ENCODE peak calls at places on chromosome 6, in eight cellular contexts. H, T, R, K, F, I, E and Y are unnamed samples.

GRCh38 chr6:167699141-167700036 is 127.3 kb upstream of the AFDN start:
- DNase-seq in H (peak; percentile 62), T (peak; percentile 59), R (peak; percentile 73), K (peak; percentile 61), F (no peak), I (no peak), E (peak; percentile 61), Y (peak; percentile 73)

GRCh38 chr6:29679962-29680361 is 990 bp downstream of the ZFP57 start:
- DNase-seq in H (no peak), T (no peak), R (no peak), K (no peak), F (no peak), I (no peak), E (no peak), Y (no peak)

GRCh38 chr6:45002390-45002789 is 325.7 kb upstream of the RUNX2 start:
- DNase-seq in H (no peak), T (no peak), R (no peak), K (no peak), F (peak; percentile 4), I (no peak), E (no peak), Y (peak; percentile 4)

GRCh38 chr6:43838276-43839036 is 68.4 kb downstream of the VEGFA start:
- DNase-seq in H (peak; percentile 7), T (peak; percentile 89), R (peak; percentile 11), K (peak; percentile 56), F (peak; percentile 73), I (peak; percentile 60), E (no peak), Y (peak; percentile 81)

GRCh38 chr6:157556671-157557430 is 175.9 kb downstream of the ZDHHC14 start:
- DNase-seq in H (no peak), T (no peak), R (peak; percentile 56), K (no peak), F (no peak), I (no peak), E (no peak), Y (no peak)

GRCh38 chr6:112320561-112321300 is 26.4 kb upstream of the RFPL4B start:
- DNase-seq in H (no peak), T (no peak), R (no peak), K (no peak), F (peak; percentile 49), I (no peak), E (no peak), Y (no peak)

GRCh38 chr6:77173472-77174074 is 289.7 kb downstream of the HTR1B start:
- DNase-seq in H (no peak), T (peak; percentile 21), R (no peak), K (no peak), F (peak; percentile 25), I (no peak), E (no peak), Y (peak; percentile 18)

GRCh38 chr6:90263653-90264052 is 33.0 kb downstream of the BACH2 start:
- DNase-seq in H (no peak), T (no peak), R (no peak), K (no peak), F (peak; percentile 47), I (no peak), E (no peak), Y (no peak)

GRCh38 chr6:12494161-12494560 is 204.0 kb downstream of the EDN1 start:
- DNase-seq in H (no peak), T (no peak), R (no peak), K (no peak), F (no peak), I (no peak), E (no peak), Y (no peak)

GRCh38 chr6:133129556-133129955 is 111.6 kb upstream of the EYA4 start:
- DNase-seq in H (no peak), T (no peak), R (no peak), K (no peak), F (peak; percentile 17), I (no peak), E (no peak), Y (no peak)

GRCh38 chr6:121247386-121247785 is 86.9 kb downstream of the TBC1D32 start:
- DNase-seq in H (no peak), T (no peak), R (no peak), K (no peak), F (peak; percentile 62), I (no peak), E (no peak), Y (peak; percentile 31)

GRCh38 chr6:82441047-82441770 is 77.6 kb downstream of the TPBG start:
- DNase-seq in H (no peak), T (no peak), R (no peak), K (no peak), F (no peak), I (no peak), E (no peak), Y (no peak)

GRCh38 chr6:112287836-112288235 is 33.5 kb upstream of the LAMA4 start:
- DNase-seq in H (no peak), T (no peak), R (no peak), K (no peak), F (no peak), I (no peak), E (no peak), Y (no peak)

GRCh38 chr6:33738153-33738552 is 8.6 kb downstream of the IP6K3 start:
- DNase-seq in H (no peak), T (no peak), R (no peak), K (no peak), F (no peak), I (no peak), E (no peak), Y (no peak)

GRCh38 chr6:37485259-37485658 is 14.4 kb downstream of the CCDC167 start:
- DNase-seq in H (no peak), T (peak; percentile 80), R (no peak), K (no peak), F (peak; percentile 33), I (peak; percentile 49), E (no peak), Y (no peak)

GRCh38 chr6:147438758-147439528 is 69.5 kb upstream of the SAMD5 start:
- DNase-seq in H (no peak), T (peak; percentile 60), R (no peak), K (no peak), F (no peak), I (no peak), E (no peak), Y (no peak)

GRCh38 chr6:148595550-148595949 is 151.3 kb upstream of the UST start:
- DNase-seq in H (no peak), T (no peak), R (no peak), K (no peak), F (no peak), I (no peak), E (no peak), Y (no peak)

GRCh38 chr6:139751179-139751578 is 376.7 kb upstream of the CITED2 start:
- DNase-seq in H (no peak), T (no peak), R (no peak), K (no peak), F (peak; percentile 41), I (no peak), E (no peak), Y (no peak)

GRCh38 chr6:38143191-38144154 is 323.9 kb downstream of the ZFAND3 start:
- DNase-seq in H (no peak), T (no peak), R (no peak), K (no peak), F (no peak), I (no peak), E (no peak), Y (no peak)

GRCh38 chr6:152099816-152100618 is 292.5 kb downstream of the ESR1 start:
- DNase-seq in H (no peak), T (no peak), R (no peak), K (no peak), F (peak; percentile 76), I (no peak), E (no peak), Y (peak; percentile 65)

GRCh38 chr6:124798942-124799496 is 163.2 kb upstream of the RNF217 start:
- DNase-seq in H (no peak), T (no peak), R (no peak), K (no peak), F (no peak), I (no peak), E (no peak), Y (peak; percentile 8)